ENCODE peak calls at places on chromosomes 2 and 18, in four cellular contexts. One of them, this sample, is unnamed.
A peak's percentile ranks its signal among the peaks of the same experiment; 100 is the strongest.

GRCh38 chr18:35778850-35779634 is 193.4 kb upstream of the RMP24 start:
- DNase-seq in CD8-positive, alpha-beta memory T cell: no peak
- DNase-seq in SK-N-SH: peak; percentile 53
- DNase-seq in GM23248: no peak
- DNase-seq in this sample: no peak

GRCh38 chr2:134336352-134336751 is 82.5 kb downstream of the MGAT5 start:
- DNase-seq in CD8-positive, alpha-beta memory T cell: no peak
- DNase-seq in SK-N-SH: no peak
- DNase-seq in GM23248: no peak
- DNase-seq in this sample: no peak

GRCh38 chr18:57004366-57005121 is 142.3 kb upstream of the BOD1L2 start:
- DNase-seq in GM23248: peak; percentile 75
- DNase-seq in CD8-positive, alpha-beta memory T cell: no peak
- DNase-seq in SK-N-SH: no peak
- DNase-seq in this sample: no peak

GRCh38 chr2:128477891-128478290 is 159.2 kb upstream of the HS6ST1 start:
- DNase-seq in SK-N-SH: no peak
- DNase-seq in CD8-positive, alpha-beta memory T cell: no peak
- DNase-seq in GM23248: no peak
- DNase-seq in this sample: no peak

GRCh38 chr18:34122724-34123334 is 101.9 kb downstream of the NOL4 start:
- DNase-seq in SK-N-SH: peak; percentile 55
- DNase-seq in CD8-positive, alpha-beta memory T cell: no peak
- DNase-seq in GM23248: peak; percentile 76
- DNase-seq in this sample: peak; percentile 10

GRCh38 chr2:42567806-42568429 is 514 bp upstream of the MTA3 start:
- DNase-seq in CD8-positive, alpha-beta memory T cell: peak; percentile 18
- DNase-seq in SK-N-SH: no peak
- DNase-seq in GM23248: peak; percentile 25
- DNase-seq in this sample: peak; percentile 35

GRCh38 chr18:79581406-79581805 is 98.2 kb upstream of the CTDP1 start:
- DNase-seq in SK-N-SH: no peak
- DNase-seq in CD8-positive, alpha-beta memory T cell: no peak
- DNase-seq in GM23248: no peak
- DNase-seq in this sample: no peak

GRCh38 chr2:78892310-78892709 is 133.2 kb upstream of the REG3G start:
- DNase-seq in CD8-positive, alpha-beta memory T cell: no peak
- DNase-seq in GM23248: no peak
- DNase-seq in SK-N-SH: no peak
- DNase-seq in this sample: no peak

GRCh38 chr18:48605408-48605845 is 66.6 kb downstream of the CTIF start:
- DNase-seq in CD8-positive, alpha-beta memory T cell: no peak
- DNase-seq in GM23248: no peak
- DNase-seq in SK-N-SH: peak; percentile 58
- DNase-seq in this sample: peak; percentile 56

GRCh38 chr18:33577688-33578370 is at the start of gene ASXL3:
- DNase-seq in CD8-positive, alpha-beta memory T cell: no peak
- DNase-seq in SK-N-SH: peak; percentile 91
- DNase-seq in GM23248: peak; percentile 46
- DNase-seq in this sample: peak; percentile 6

GRCh38 chr18:59980052-59980668 is 80.4 kb downstream of the PMAIP1 start:
- DNase-seq in CD8-positive, alpha-beta memory T cell: no peak
- DNase-seq in GM23248: no peak
- DNase-seq in SK-N-SH: no peak
- DNase-seq in this sample: no peak

GRCh38 chr2:242001853-242002252 is 132.3 kb downstream of the RTP5 start:
- DNase-seq in SK-N-SH: no peak
- DNase-seq in CD8-positive, alpha-beta memory T cell: no peak
- DNase-seq in GM23248: no peak
- DNase-seq in this sample: no peak

GRCh38 chr2:204850576-204850975 is 305.3 kb downstream of the PARD3B start:
- DNase-seq in SK-N-SH: no peak
- DNase-seq in GM23248: no peak
- DNase-seq in CD8-positive, alpha-beta memory T cell: no peak
- DNase-seq in this sample: no peak

GRCh38 chr18:35089382-35089781 is 48.2 kb downstream of the MAPRE2 start:
- DNase-seq in GM23248: peak; percentile 21
- DNase-seq in CD8-positive, alpha-beta memory T cell: no peak
- DNase-seq in SK-N-SH: no peak
- DNase-seq in this sample: no peak

GRCh38 chr18:59268722-59269562 is 4.3 kb downstream of the RAX start:
- DNase-seq in CD8-positive, alpha-beta memory T cell: no peak
- DNase-seq in SK-N-SH: peak; percentile 93
- DNase-seq in GM23248: peak; percentile 52
- DNase-seq in this sample: peak; percentile 57

GRCh38 chr18:14969507-14969906 is 221.5 kb downstream of the ANKRD30B start:
- DNase-seq in SK-N-SH: no peak
- DNase-seq in GM23248: no peak
- DNase-seq in CD8-positive, alpha-beta memory T cell: no peak
- DNase-seq in this sample: no peak

GRCh38 chr18:53682796-53683195 is 541.7 kb downstream of the MBD2 start:
- DNase-seq in SK-N-SH: no peak
- DNase-seq in GM23248: no peak
- DNase-seq in CD8-positive, alpha-beta memory T cell: no peak
- DNase-seq in this sample: no peak

GRCh38 chr2:22020101-22020742 is 896.5 kb downstream of the TDRD15 start:
- DNase-seq in CD8-positive, alpha-beta memory T cell: no peak
- DNase-seq in GM23248: no peak
- DNase-seq in SK-N-SH: no peak
- DNase-seq in this sample: no peak

GRCh38 chr2:112181571-112182290 is 43.5 kb downstream of the FBLN7 start:
- DNase-seq in GM23248: no peak
- DNase-seq in SK-N-SH: no peak
- DNase-seq in CD8-positive, alpha-beta memory T cell: peak; percentile 38
- DNase-seq in this sample: no peak

GRCh38 chr2:215830313-215830712 is 183.0 kb downstream of the MREG start:
- DNase-seq in CD8-positive, alpha-beta memory T cell: no peak
- DNase-seq in SK-N-SH: no peak
- DNase-seq in GM23248: peak; percentile 93
- DNase-seq in this sample: no peak

GRCh38 chr2:48723125-48723524 is 32.4 kb downstream of the LHCGR start:
- DNase-seq in GM23248: peak; percentile 96
- DNase-seq in SK-N-SH: no peak
- DNase-seq in CD8-positive, alpha-beta memory T cell: no peak
- DNase-seq in this sample: no peak

GRCh38 chr2:148887349-148888002 is 12.4 kb downstream of the KIF5C start:
- DNase-seq in GM23248: peak; percentile 6
- DNase-seq in CD8-positive, alpha-beta memory T cell: no peak
- DNase-seq in SK-N-SH: no peak
- DNase-seq in this sample: no peak

GRCh38 chr2:46041434-46041833 is 255.8 kb upstream of the EPAS1 start:
- DNase-seq in CD8-positive, alpha-beta memory T cell: no peak
- DNase-seq in GM23248: no peak
- DNase-seq in SK-N-SH: no peak
- DNase-seq in this sample: no peak

GRCh38 chr2:113791697-113792590 is 35.5 kb upstream of the SLC35F5 start:
- DNase-seq in GM23248: peak; percentile 40
- DNase-seq in CD8-positive, alpha-beta memory T cell: no peak
- DNase-seq in SK-N-SH: no peak
- DNase-seq in this sample: no peak

This sample was measured in BE2C.